ENCODE peak calls at places on chromosomes 4 and X, in five cellular contexts. C is uterus, X is stomach, U is NB4, T is heart left ventricle. K is an unnamed sample.

GRCh38 chr4:119872344-119873031 is 194.2 kb downstream of the MAD2L1 start:
- DNase-seq in C (no peak), T (no peak), X (no peak), U (no peak), K (no peak)

GRCh38 chr4:82782626-82783025 is 16.0 kb downstream of the SCD5 start:
- DNase-seq in C (no peak), T (no peak), U (no peak), X (no peak), K (peak)

GRCh38 chr4:76357981-76358380 is 51.4 kb downstream of the STBD1 start:
- DNase-seq in X (no peak), T (no peak), U (no peak), C (no peak), K (no peak)

GRCh38 chrX:153638041-153638371 is 9.0 kb upstream of the DUSP9 start:
- DNase-seq in X (no peak), C (no peak), T (no peak), U (no peak), K (no peak)

GRCh38 chr4:65416875-65417274 is 253.4 kb downstream of the EPHA5 start:
- DNase-seq in C (no peak), U (no peak), X (peak), T (no peak), K (peak)

GRCh38 chrX:149759824-149760223 is 14.0 kb upstream of the HSFX1 start:
- DNase-seq in U (no peak), X (no peak), T (no peak), C (no peak), K (no peak)

GRCh38 chr4:166421556-166422156 is 548.6 kb downstream of the TLL1 start:
- DNase-seq in X (no peak), U (no peak), C (no peak), T (no peak), K (no peak)

GRCh38 chrX:10620121-10620699 is at the start of gene MID1:
- DNase-seq in U (no peak), X (peak), T (peak), C (peak), K (peak)

GRCh38 chr4:76546282-76547166 is 111.5 kb downstream of the SHROOM3 start:
- DNase-seq in X (peak), T (no peak), C (peak), U (no peak), K (peak)

GRCh38 chr4:146342600-146343192 is 128.4 kb downstream of the REELD1 start:
- DNase-seq in T (no peak), X (no peak), C (peak), U (peak), K (peak)

GRCh38 chr4:31370866-31371465 is 650.8 kb downstream of the PCDH7 start:
- DNase-seq in X (no peak), T (no peak), U (peak), C (no peak), K (no peak)

GRCh38 chr4:96729641-96730040 is 889.7 kb downstream of the PDHA2 start:
- DNase-seq in U (no peak), C (no peak), T (no peak), X (no peak), K (peak)

GRCh38 chr4:104811727-104812126 is 317.0 kb upstream of the CXXC4 start:
- DNase-seq in C (no peak), U (no peak), X (no peak), T (no peak), K (no peak)

GRCh38 chr4:8912506-8912905 is 40.9 kb upstream of the HMX1 start:
- DNase-seq in X (peak), T (peak), C (no peak), U (peak), K (no peak)

GRCh38 chrX:23317799-23318724 is 16.6 kb upstream of the PTCHD1 start:
- DNase-seq in X (no peak), T (no peak), C (no peak), U (peak), K (peak)

GRCh38 chr4:118284169-118284568 is 68.6 kb downstream of the PRSS12 start:
- DNase-seq in U (peak), X (no peak), T (no peak), C (no peak), K (no peak)

GRCh38 chrX:69021561-69021960 is 143.7 kb downstream of the PJA1 start:
- DNase-seq in T (no peak), U (no peak), C (no peak), X (no peak), K (no peak)

GRCh38 chr4:69994782-69995181 is 984 bp upstream of the STATH start:
- DNase-seq in C (no peak), X (no peak), T (no peak), U (no peak), K (no peak)

GRCh38 chr4:94765653-94766052 is 7.9 kb downstream of the BMPR1B start:
- DNase-seq in X (no peak), U (no peak), C (no peak), T (no peak), K (no peak)

GRCh38 chrX:10989386-10989785 is 121.7 kb upstream of the HCCS start:
- DNase-seq in T (no peak), U (no peak), X (no peak), C (no peak), K (no peak)

GRCh38 chr4:65825121-65825520 is 154.8 kb upstream of the EPHA5 start:
- DNase-seq in T (no peak), X (no peak), U (peak), C (no peak), K (no peak)

GRCh38 chr4:7427326-7428260 is 7.1 kb downstream of the PSAPL1 start:
- DNase-seq in U (no peak), T (peak), C (no peak), X (peak), K (no peak)

GRCh38 chr4:38065181-38065580 is 105.0 kb downstream of the PTTG2 start:
- DNase-seq in X (no peak), T (no peak), C (no peak), U (no peak), K (no peak)

GRCh38 chrX:49037883-49038475 is 5.2 kb downstream of the TFE3 start:
- DNase-seq in C (no peak), T (no peak), X (no peak), U (no peak), K (no peak)

GRCh38 chrX:49041683-49042529 is 1.3 kb downstream of the TFE3 start:
- DNase-seq in X (no peak), C (no peak), T (peak), U (peak), K (peak)

GRCh38 chrX:49042581-49043219 is 457 bp downstream of the TFE3 start:
- DNase-seq in X (no peak), C (no peak), U (no peak), T (peak), K (peak)

GRCh38 chrX:49040376-49040955 is 2.7 kb downstream of the TFE3 start:
- DNase-seq in C (no peak), U (no peak), X (no peak), T (no peak), K (no peak)

DNA sequence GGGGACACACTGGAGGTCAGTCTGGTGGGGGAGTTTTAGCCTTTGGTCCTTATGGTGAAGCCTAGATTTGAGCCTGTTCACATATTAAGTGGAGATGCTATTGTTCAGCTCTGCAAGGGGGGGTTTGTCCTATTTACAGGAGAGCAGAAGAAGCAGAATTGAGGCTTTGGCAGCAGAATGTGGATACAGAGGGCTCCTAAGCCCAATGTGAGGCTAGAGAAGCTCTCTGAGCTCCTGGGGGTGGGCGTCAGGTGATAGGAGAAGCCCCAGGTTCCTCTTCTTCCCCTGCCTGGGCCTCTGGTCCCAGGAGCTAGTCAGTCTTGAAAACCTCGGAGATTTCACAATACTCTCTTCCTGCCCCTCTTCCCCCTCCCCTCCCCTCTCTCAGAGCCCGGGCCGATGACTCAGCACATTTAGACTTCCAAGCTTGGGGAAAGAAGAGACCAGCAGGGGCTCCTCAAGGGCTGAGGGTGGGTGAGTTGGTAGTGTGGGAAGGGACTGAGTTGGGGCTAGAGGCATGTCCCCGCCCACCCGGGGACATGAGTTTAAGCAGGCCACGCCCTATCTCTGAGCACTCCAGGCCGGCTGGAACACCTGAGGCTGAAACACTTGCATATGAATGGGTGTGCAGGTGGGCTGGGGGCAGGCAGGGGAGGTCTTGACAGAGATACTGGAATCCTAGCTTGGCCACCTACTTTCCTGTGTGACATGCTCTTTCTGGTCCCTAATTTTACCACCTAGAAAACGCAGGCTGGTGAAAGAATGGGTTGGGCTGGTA is 3.4 kb downstream of the TFE3 start:
- DNase-seq in X (peak), T (peak), U (peak), C (peak), K (peak)
- TF ChIP-seq POLR2A in X (no peak), T (no peak), U (no peak), C (peak), K (no peak)

GRCh38 chr4:169621754-169622481 is 1.5 kb downstream of the CLCN3 start:
- DNase-seq in X (no peak), U (peak), T (no peak), C (no peak), K (no peak)

GRCh38 chr4:169618986-169619385 is 1.4 kb upstream of the CLCN3 start:
- DNase-seq in C (no peak), T (no peak), X (no peak), U (no peak), K (no peak)

GRCh38 chr4:169619518-169619957 is 840 bp upstream of the CLCN3 start:
- DNase-seq in C (peak), U (peak), X (peak), T (peak), K (peak)

GRCh38 chr4:169620846-169621228 is 459 bp downstream of the CLCN3 start:
- DNase-seq in C (peak), T (peak), X (no peak), U (no peak), K (peak)

GRCh38 chr4:169619958-169620845 is at the start of gene CLCN3:
- DNase-seq in T (peak), C (peak), U (peak), X (peak), K (peak)
- TF ChIP-seq CTCF in T (peak), C (no peak), U (no peak), X (no peak), K (peak)

DNA sequence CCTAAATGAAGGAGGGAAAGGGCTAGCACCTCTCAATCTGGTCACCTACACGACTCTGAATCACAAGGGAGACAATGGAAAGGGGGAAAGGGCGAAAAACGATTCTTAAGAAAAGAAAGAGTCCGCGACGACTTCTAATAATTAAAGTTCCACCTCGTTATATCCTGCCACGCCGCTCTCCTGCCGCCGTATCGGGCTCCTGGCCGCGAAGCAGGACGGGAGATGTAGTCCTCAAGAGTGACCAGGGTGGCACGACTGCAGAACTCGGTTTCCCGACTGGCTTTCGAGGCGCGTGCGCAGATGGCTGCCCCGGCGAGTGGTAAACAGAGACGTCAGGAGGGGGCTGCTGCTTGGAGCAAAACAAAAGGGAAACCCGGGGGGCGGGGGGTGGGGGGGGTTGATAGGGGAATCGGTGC is at the start of gene FOXO4:
- DNase-seq in T (peak), X (peak), C (peak), U (peak), K (peak)
- TF ChIP-seq POLR2A in T (no peak), X (no peak), C (peak), U (peak), K (peak)

DNA sequence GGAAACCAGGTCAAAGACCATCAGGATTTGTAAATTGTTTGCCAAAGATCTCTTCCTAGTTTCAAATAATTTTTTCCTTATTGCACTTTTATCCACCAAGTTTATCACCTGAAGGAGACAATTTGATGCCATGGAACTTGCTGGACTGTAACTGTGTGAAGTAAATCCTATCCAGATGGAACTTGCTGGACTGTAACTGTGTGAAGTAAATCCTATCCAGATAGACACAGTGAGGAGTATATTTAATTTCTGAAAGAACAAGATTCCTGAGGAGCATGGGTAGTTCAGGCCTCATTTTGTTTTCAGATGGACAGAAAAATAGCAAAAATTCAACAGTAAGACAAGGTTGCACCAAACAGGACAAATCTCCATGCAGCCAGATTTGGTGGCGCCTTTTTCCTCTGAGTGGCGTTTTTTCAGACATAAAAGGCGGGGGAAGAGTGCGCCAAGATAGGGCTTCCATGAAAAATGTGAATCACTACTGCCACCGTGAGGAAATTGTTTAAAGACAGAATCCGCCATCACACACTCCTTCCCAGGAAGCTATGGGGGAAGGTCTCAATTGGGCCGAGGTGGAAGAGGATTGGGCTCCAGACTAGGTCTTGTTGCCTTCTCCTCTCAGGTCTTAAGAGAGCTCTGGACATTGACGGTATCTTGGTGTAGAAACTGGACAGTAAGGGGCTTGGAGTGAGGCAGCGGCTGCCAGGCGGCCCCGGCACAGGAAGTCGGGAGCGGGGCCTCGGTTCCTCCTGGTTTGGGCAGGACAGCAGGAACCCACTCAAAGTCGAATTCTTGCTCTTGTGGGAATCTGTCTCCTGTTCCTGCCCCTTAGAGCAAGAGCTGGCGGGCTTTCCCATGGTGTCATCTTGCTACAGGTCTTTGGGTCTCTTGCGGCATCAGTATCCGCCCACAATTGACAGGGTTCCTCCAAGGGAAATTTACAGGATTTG is 234.7 kb downstream of the OR13H1 start:
- DNase-seq in T (no peak), C (peak), X (peak), U (no peak), K (no peak)
- TF ChIP-seq CTCF in T (no peak), C (peak), X (no peak), U (no peak), K (no peak)

GRCh38 chr4:56450342-56450741 is 14.3 kb downstream of the PAICS start:
- DNase-seq in X (no peak), T (no peak), C (no peak), U (no peak), K (no peak)
- TF ChIP-seq POLR2A in X (no peak), T (no peak), C (no peak), U (no peak), K (no peak)

GRCh38 chrX:103157511-103158316 is 57.2 kb upstream of the BEX4 start:
- DNase-seq in U (peak), X (no peak), T (no peak), C (no peak), K (peak)
- TF ChIP-seq CTCF in U (peak), X (peak), T (peak), C (peak), K (peak)

GRCh38 chr4:102825261-102826071 is 1.9 kb downstream of the UBE2D3 start:
- DNase-seq in X (no peak), T (peak), U (peak), C (peak), K (peak)
- TF ChIP-seq POLR2A in X (no peak), T (no peak), U (no peak), C (no peak), K (peak)

DNA sequence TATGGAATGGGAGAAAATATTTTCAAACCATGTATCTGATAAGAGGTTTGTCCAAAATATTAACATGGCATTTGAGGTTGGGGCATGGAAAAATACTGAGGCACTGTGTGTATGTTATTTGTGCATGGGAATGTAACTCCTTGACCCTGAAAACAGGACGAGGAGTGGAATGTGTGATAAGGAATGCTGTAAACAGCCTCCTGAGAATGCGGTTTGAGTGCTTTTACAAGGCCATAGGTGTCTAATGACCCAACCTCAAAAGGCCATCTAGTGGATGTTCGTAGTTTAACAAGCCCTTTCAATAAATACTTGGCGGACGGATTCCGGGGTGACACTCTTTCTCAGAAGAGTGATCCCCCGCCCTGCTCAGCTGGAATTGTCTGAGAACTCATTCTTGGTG is 162.9 kb upstream of the USP9X start:
- DNase-seq in U (peak), C (no peak), X (no peak), T (no peak), K (peak)
- TF ChIP-seq CTCF in U (peak), C (no peak), X (no peak), T (no peak), K (peak)

K was measured in thyroid gland.